ENCODE peak calls at places on chromosomes 5 and 9, in ten cellular contexts. E, A, L, C, Q, T, S, N, I and O are unnamed samples.

GRCh38 chr5:179553875-179554274 is 3.5 kb downstream of the RUFY1 start:
- DNase-seq in T (peak), N (no peak), A (peak), E (peak), C (no peak), S (no peak), Q (no peak), I (no peak), L (no peak), O (peak)

GRCh38 chr9:127311239-127311741 is 46.7 kb downstream of the GARNL3 start:
- DNase-seq in L (no peak), C (peak), A (peak), I (no peak), T (peak), S (peak), E (no peak), N (no peak), Q (no peak), O (peak)

GRCh38 chr9:91001146-91001611 is 199.6 kb downstream of the SYK start:
- DNase-seq in I (no peak), C (no peak), E (no peak), N (no peak), A (no peak), T (peak), L (no peak), Q (no peak), S (peak), O (peak)

GRCh38 chr9:85278769-85279168 is 463.0 kb downstream of the AGTPBP1 start:
- DNase-seq in I (no peak), A (no peak), T (no peak), Q (no peak), E (no peak), C (no peak), S (no peak), L (no peak), N (no peak), O (no peak)

GRCh38 chr5:270340-270739 is 1.1 kb upstream of the PDCD6 start:
- DNase-seq in C (no peak), E (peak), I (peak), L (no peak), A (no peak), T (no peak), Q (no peak), N (no peak), S (no peak), O (no peak)

GRCh38 chr9:948497-948896 is 28.0 kb upstream of the DMRT3 start:
- DNase-seq in E (no peak), Q (no peak), N (no peak), A (no peak), C (no peak), S (no peak), L (no peak), T (no peak), I (no peak), O (no peak)

GRCh38 chr5:124963236-124963929 is 216.9 kb upstream of the ZNF608 start:
- DNase-seq in S (no peak), I (no peak), E (peak), Q (no peak), C (no peak), L (no peak), N (no peak), T (peak), A (peak), O (peak)

GRCh38 chr9:78904686-78905085 is 607.8 kb downstream of the PSAT1 start:
- DNase-seq in T (no peak), I (no peak), N (no peak), C (no peak), L (no peak), E (no peak), Q (no peak), A (no peak), S (no peak), O (no peak)

GRCh38 chr5:15003511-15003920 is 131.9 kb upstream of the ANKH start:
- DNase-seq in S (peak), I (peak), T (peak), A (peak), L (no peak), N (peak), Q (peak), C (peak), E (peak), O (peak)

GRCh38 chr9:126939821-126940221 is 25.2 kb downstream of the RALGPS1 start:
- DNase-seq in C (no peak), L (no peak), N (no peak), E (no peak), A (peak), Q (no peak), I (no peak), S (peak), T (no peak), O (no peak)

GRCh38 chr9:23962101-23962500 is 136.1 kb upstream of the ELAVL2 start:
- DNase-seq in T (no peak), C (no peak), A (no peak), N (no peak), Q (no peak), L (no peak), I (no peak), E (peak), S (no peak), O (no peak)

GRCh38 chr5:66242050-66242449 is 98.0 kb downstream of the SREK1 start:
- DNase-seq in A (no peak), N (no peak), S (no peak), I (no peak), Q (no peak), T (no peak), E (no peak), L (no peak), C (no peak), O (peak)

GRCh38 chr9:90658783-90659182 is 16.2 kb upstream of the DIRAS2 start:
- DNase-seq in N (no peak), I (no peak), E (no peak), C (no peak), T (no peak), S (no peak), A (no peak), Q (no peak), L (no peak), O (no peak)

GRCh38 chr5:142670811-142671210 is 15.1 kb downstream of the FGF1 start:
- DNase-seq in S (no peak), Q (no peak), N (no peak), E (no peak), L (no peak), I (no peak), T (no peak), C (no peak), A (no peak), O (no peak)

GRCh38 chr5:91293131-91293530 is 90.0 kb downstream of the ARRDC3 start:
- DNase-seq in A (no peak), N (no peak), L (no peak), S (no peak), C (no peak), E (peak), Q (no peak), I (no peak), T (no peak), O (peak)

GRCh38 chr5:157648275-157648990 is 3.8 kb downstream of the SOX30 start:
- DNase-seq in E (no peak), S (no peak), N (no peak), L (no peak), C (no peak), Q (no peak), I (no peak), T (no peak), A (no peak), O (peak)

GRCh38 chr5:157649091-157649490 is 3.1 kb downstream of the SOX30 start:
- DNase-seq in N (no peak), Q (no peak), C (no peak), L (no peak), I (no peak), E (no peak), A (no peak), S (no peak), T (no peak), O (no peak)

GRCh38 chr5:157652377-157652692 is at the start of gene SOX30:
- DNase-seq in L (no peak), S (no peak), T (no peak), Q (no peak), N (no peak), E (no peak), C (no peak), I (no peak), A (no peak), O (no peak)

GRCh38 chr5:157651011-157651611 is 1.1 kb downstream of the SOX30 start:
- DNase-seq in C (no peak), N (no peak), E (no peak), I (no peak), Q (no peak), A (no peak), S (no peak), T (no peak), L (no peak), O (no peak)

GRCh38 chr5:157651623-157652376 is 438 bp downstream of the SOX30 start:
- DNase-seq in L (no peak), E (peak), I (peak), Q (peak), A (no peak), S (peak), C (no peak), T (peak), N (peak), O (peak)
- TF ChIP-seq CTCF in L (peak), E (peak), I (peak), Q (peak), A (no peak), S (peak), C (no peak), T (no peak), N (peak), O (peak)

DNA sequence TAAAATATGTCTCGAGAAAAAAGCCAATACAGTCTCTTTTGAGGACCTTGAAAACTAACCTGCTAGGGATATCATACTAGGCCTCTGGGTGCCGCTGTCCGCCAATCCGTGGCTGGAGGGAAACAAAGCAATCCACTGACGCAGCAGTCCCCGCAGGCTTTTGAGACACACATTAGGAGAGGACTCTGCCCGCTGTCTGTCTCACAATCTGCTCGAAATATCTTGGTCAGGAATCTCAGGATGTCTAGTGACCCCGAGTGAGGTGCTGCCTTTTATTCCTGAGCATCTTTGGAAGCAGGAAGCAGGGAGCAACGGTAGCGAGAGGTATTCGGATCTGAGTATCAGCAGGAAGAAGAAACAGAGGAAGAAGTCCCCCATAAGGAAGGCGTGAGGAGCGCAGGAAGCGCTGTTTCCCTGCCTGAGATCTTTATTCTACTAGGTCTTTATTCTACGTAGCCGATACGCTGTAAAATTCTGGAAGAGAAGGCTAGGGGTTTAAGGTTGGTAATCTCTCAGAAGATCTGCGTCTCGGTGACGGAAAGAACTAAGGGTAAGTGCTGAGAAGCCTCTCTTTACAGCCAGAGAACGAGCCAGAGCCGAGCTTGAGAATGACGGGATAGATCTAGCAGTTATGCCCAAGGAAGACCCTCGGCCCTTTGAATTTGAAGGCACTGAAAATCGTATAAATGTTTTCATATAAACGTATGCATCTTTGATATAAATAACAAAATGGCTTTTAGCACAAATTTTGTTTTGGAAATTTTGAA is 4.0 kb upstream of the PCDHGA1 start:
- DNase-seq in A (peak), E (peak), S (peak), I (peak), C (no peak), N (peak), Q (peak), T (peak), L (no peak), O (peak)
- TF ChIP-seq CTCF in A (peak), E (peak), S (no peak), I (peak), C (peak), N (peak), Q (peak), T (peak), L (no peak), O (peak)

DNA sequence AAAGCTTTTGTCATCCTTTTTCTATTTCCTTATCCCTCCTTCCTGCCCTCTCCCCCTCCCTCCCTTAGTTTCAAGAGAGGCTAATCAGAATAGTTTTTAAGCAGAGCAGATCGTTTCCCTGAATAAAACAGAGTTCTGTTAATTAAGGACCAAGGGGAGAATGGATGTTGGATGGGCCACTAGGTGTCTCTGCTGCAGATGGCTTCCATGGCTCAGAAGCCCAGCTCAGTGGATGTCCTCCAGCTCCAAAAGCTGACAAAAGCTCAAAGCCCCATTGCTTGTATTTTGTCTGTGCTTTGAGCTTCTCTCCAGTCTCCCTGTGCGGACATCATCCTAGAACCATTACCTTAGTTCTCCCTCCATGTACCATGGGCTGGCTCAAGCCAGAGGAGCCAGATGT is 21.0 kb upstream of the NPR3 start:
- DNase-seq in S (no peak), E (no peak), N (no peak), C (no peak), A (no peak), Q (no peak), L (no peak), I (no peak), T (peak), O (no peak)
- TF ChIP-seq CTCF in S (no peak), E (peak), N (no peak), C (no peak), A (no peak), Q (no peak), L (no peak), I (no peak), T (peak), O (peak)

GRCh38 chr9:128986671-128987070 is 39.2 kb downstream of the NUP188 start:
- DNase-seq in I (no peak), S (no peak), N (no peak), L (no peak), T (no peak), Q (no peak), A (no peak), C (no peak), E (no peak), O (no peak)

GRCh38 chr9:128983536-128983935 is 36.0 kb downstream of the NUP188 start:
- DNase-seq in E (no peak), L (no peak), S (no peak), N (no peak), T (no peak), A (no peak), I (no peak), Q (no peak), C (no peak), O (no peak)

GRCh38 chr9:128992995-128993394 is 35.1 kb downstream of the SH3GLB2 start:
- DNase-seq in Q (no peak), E (peak), N (no peak), T (peak), L (no peak), C (no peak), I (no peak), A (no peak), S (peak), O (no peak)

GRCh38 chr9:128987800-128988199 is 40.3 kb downstream of the NUP188 start:
- DNase-seq in C (no peak), L (no peak), S (no peak), T (peak), N (no peak), E (no peak), A (no peak), Q (no peak), I (no peak), O (peak)
- TF ChIP-seq CTCF in C (no peak), L (no peak), S (no peak), T (no peak), N (no peak), E (no peak), A (no peak), Q (no peak), I (no peak), O (no peak)

GRCh38 chr5:62340392-62340791 is 34.4 kb downstream of the KIF2A start:
- DNase-seq in E (no peak), A (no peak), C (no peak), S (no peak), N (no peak), T (peak), I (no peak), L (no peak), Q (no peak), O (peak)
- TF ChIP-seq CTCF in E (peak), A (peak), C (peak), S (no peak), N (no peak), T (peak), I (no peak), L (no peak), Q (peak), O (peak)

GRCh38 chr9:82903503-82903902 is 159.4 kb downstream of the RASEF start:
- DNase-seq in T (no peak), N (no peak), C (no peak), L (no peak), I (no peak), A (no peak), Q (no peak), E (no peak), S (no peak), O (no peak)
- TF ChIP-seq CTCF in T (no peak), N (no peak), C (peak), L (no peak), I (no peak), A (peak), Q (no peak), E (peak), S (no peak), O (no peak)

GRCh38 chr9:31837211-31837610 is 547.2 kb upstream of the ACO1 start:
- DNase-seq in N (no peak), Q (no peak), C (no peak), L (no peak), T (no peak), S (no peak), A (no peak), I (no peak), E (no peak), O (no peak)

GRCh38 chr9:31840702-31841101 is 543.7 kb upstream of the ACO1 start:
- DNase-seq in A (no peak), T (no peak), S (no peak), E (no peak), N (no peak), Q (no peak), L (no peak), I (no peak), C (no peak), O (no peak)

DNA sequence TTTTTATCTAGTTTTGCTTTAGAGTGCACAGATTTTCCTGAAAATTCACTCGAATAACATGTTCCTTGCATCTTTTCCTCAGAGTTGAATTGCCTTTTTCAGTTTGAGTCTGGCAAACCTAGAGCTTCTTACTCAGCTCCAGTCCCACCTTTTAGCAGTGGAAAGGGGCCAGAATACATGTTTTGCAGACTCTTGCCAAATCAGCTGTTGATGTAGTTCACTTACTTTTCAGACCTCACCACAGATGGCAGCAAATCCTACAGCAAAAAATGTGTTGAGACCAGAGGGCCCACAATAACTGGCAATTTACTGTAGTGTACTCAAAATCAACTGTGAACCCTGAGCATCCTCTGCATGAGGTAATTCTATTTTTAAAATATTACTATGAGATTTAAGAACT is 545.2 kb upstream of the ACO1 start:
- DNase-seq in N (no peak), T (no peak), S (no peak), L (no peak), E (no peak), I (no peak), C (no peak), Q (no peak), A (peak), O (peak)
- TF ChIP-seq CTCF in N (no peak), T (no peak), S (no peak), L (no peak), E (peak), I (no peak), C (no peak), Q (no peak), A (peak), O (no peak)